ENCODE peak calls at places on chromosomes 16 and 17, in four cellular contexts. L is small intestine, V is GM23338, K is IMR-90. U is an unnamed sample.
A peak's percentile ranks its signal among the peaks of the same experiment; 100 is the strongest.

GRCh38 chr16:2470603-2471015 is 488 bp upstream of the NTN3 start:
- DNase-seq in V (peak; percentile 42), K (no peak), L (no peak), U (no peak)

GRCh38 chr17:17042851-17043667 is 802 bp downstream of the MPRIP start:
- DNase-seq in K (peak; percentile 66), V (peak; percentile 54), L (peak; percentile 30), U (peak; percentile 27)

GRCh38 chr17:72121164-72122001 is 563 bp downstream of the SOX9 start:
- DNase-seq in V (peak; percentile 66), K (peak; percentile 69), L (peak; percentile 38), U (no peak)

GRCh38 chr16:59543641-59544040 is 809.5 kb upstream of the GOT2 start:
- DNase-seq in V (no peak), L (no peak), K (peak; percentile 78), U (no peak)

GRCh38 chr17:35002876-35003551 is 22.7 kb downstream of the LIG3 start:
- DNase-seq in V (no peak), K (peak; percentile 76), L (no peak), U (no peak)

GRCh38 chr17:55845385-55845784 is 94.5 kb downstream of the PCTP start:
- DNase-seq in L (peak; percentile 1), V (peak; percentile 87), K (peak; percentile 20), U (no peak)

GRCh38 chr17:40448639-40449261 is 5.5 kb downstream of the IGFBP4 start:
- DNase-seq in L (peak; percentile 94), V (no peak), K (peak; percentile 29), U (no peak)

GRCh38 chr16:67993207-67994036 is 5.9 kb downstream of the DPEP2 start:
- DNase-seq in L (peak; percentile 68), V (peak; percentile 88), K (peak; percentile 47), U (peak; percentile 82)

GRCh38 chr17:81902023-81902652 is at the start of gene NPB:
- DNase-seq in V (peak; percentile 73), L (peak; percentile 37), K (no peak), U (no peak)

GRCh38 chr17:27544350-27545131 is 86.4 kb upstream of the LGALS9 start:
- DNase-seq in V (no peak), L (no peak), K (peak; percentile 63), U (no peak)

GRCh38 chr17:40326014-40326831 is 17.2 kb downstream of the RARA start:
- DNase-seq in V (no peak), L (no peak), K (no peak), U (peak; percentile 88)

GRCh38 chr17:42363767-42364585 is 24.3 kb downstream of the STAT3 start:
- DNase-seq in K (peak; percentile 72), L (no peak), V (no peak), U (no peak)

GRCh38 chr16:89363621-89364393 is 126.6 kb downstream of the ANKRD11 start:
- DNase-seq in K (peak; percentile 86), L (peak; percentile 68), V (no peak), U (no peak)

GRCh38 chr16:56911771-56912541 is 20.0 kb upstream of the HERPUD1 start:
- DNase-seq in V (no peak), L (no peak), K (peak; percentile 65), U (no peak)

GRCh38 chr16:11495066-11495407 is 91.7 kb downstream of the LITAF start:
- DNase-seq in K (no peak), V (no peak), L (no peak), U (no peak)

GRCh38 chr16:11405331-11406176 is 60.3 kb downstream of the RMI2 start:
- DNase-seq in K (peak; percentile 8), L (peak; percentile 11), V (peak; percentile 87), U (peak; percentile 64)

GRCh38 chr17:58822148-58823050 is 66.7 kb downstream of the PPM1E start:
- DNase-seq in L (no peak), K (no peak), V (no peak), U (no peak)

GRCh38 chr16:49440156-49441065 is 66.8 kb downstream of the C16orf78 start:
- DNase-seq in L (no peak), V (no peak), K (no peak), U (no peak)

GRCh38 chr17:40958086-40958953 is 8.4 kb downstream of the KRT39 start:
- DNase-seq in L (no peak), V (peak; percentile 65), K (no peak), U (no peak)

GRCh38 chr16:67311607-67312449 is 14.7 kb downstream of the KCTD19 start:
- DNase-seq in K (peak; percentile 100), V (no peak), L (no peak), U (no peak)

DNA sequence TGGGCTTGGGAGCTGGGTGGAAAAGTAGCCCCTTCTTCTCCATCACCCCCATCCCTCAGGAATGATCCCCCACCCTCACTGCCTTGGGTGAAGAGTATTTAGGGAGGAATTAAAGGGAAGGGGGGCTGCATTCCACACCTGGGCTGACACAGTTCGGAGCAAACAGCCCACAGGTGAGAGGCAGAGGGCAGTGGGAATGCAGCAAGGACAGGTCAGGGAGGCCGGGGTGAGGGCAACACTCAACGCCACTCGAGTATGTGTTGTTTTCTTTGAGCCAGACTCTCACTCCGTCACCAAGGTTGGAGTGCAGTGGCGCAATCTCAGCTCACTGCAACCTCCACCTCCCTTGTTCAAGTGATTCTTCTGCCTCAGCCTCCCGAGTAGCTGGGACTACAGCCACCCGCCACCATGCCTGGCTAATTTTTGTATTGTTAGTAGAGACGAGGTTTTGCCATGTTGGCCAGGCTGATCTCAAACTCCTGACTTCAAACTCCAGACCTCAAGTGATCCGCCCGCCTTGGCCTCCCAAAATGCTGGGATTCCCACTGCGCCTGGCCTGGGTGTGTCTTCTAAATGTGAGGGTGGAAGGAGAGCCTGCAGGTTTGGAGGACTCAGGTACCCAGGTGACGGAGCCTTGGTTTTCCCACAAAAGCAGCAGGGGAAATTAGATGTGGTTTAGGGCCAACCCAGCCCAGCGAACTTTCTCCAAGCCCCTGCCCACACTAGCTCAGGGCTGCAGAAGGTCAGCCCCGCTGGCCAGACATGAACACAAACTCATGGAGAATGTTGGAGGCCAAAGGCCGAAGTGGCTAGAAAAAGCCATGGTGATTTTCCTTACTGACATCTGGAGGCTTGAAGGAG is 21.2 kb upstream of the ITGA3 start:
- DNase-seq in K (no peak), V (no peak), L (no peak), U (no peak)
- H3K27ac ChIP-seq in K (no peak overlapping the region), V (no peak overlapping the region), L (no peak overlapping the region), U (no peak overlapping the region)

DNA sequence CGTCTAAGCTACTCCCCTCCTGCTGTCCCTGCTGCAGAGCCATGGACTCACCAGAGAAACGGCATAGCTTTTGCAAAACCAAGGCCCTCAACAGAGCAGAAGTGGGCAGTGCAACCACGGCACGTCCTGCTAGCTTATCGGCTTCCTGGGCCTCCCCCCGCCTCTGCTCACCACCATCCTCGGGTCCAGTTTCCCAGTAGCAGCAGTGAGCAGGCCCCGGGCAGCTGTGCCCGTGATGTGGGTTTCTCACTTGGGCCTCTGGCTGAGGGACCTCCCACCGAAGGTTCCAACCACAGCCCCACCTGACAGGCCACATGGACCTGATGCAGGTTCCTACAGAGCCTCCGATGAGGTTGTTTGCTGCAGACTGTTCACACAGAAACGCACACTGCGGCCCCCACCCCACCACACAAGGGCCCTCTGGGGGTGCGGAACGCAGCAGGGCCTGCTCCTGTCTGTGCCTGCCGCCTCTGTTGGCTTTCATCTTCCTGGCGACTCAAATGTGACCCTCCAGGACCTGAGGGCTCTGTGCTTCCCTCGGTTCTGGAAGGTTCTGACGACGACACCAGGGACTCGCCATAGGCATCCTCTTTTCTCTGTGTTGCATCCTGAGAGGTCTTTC is 24.8 kb downstream of the PDIA2 start:
- DNase-seq in V (no peak), L (no peak), K (no peak), U (no peak)
- H3K4me3 ChIP-seq in V (no peak overlapping the region), L (no peak overlapping the region), K (no peak overlapping the region), U (no peak overlapping the region)

GRCh38 chr16:26648851-26649250 is 417.9 kb upstream of the C16orf82 start:
- DNase-seq in K (no peak), L (no peak), V (no peak), U (no peak)
- H3K4me1 ChIP-seq in K (no peaks in the 10 kb centered on the region), L (no peaks in the 10 kb centered on the region), V (no peaks in the 10 kb centered on the region), U (peaks cover 5% of the 10 kb centered on the region)

GRCh38 chr17:65058615-65059014 is 2.1 kb upstream of the GNA13 start:
- DNase-seq in K (no peak), L (no peak), V (no peak), U (no peak)
- H3K27ac ChIP-seq in K (no peak overlapping the region), L (no peak overlapping the region), V (no peak overlapping the region), U (no peak overlapping the region)

GRCh38 chr16:9094008-9094846 is 2.8 kb downstream of the HAPSTR1 start:
- DNase-seq in L (peak; percentile 65), K (no peak), V (no peak), U (no peak)
- H3K4me3 ChIP-seq in L (no peak overlapping the region), K (peak overlapping the region; percentile 93), V (peak overlapping the region; percentile 95), U (peak overlapping the region; percentile 94)

GRCh38 chr17:79566251-79566955 is 44.4 kb downstream of the RBFOX3 start:
- DNase-seq in V (no peak), K (no peak), L (no peak), U (no peak)
- H3K4me1 ChIP-seq in V (no peaks in the 10 kb centered on the region), K (no peaks in the 10 kb centered on the region), L (no peaks in the 10 kb centered on the region), U (no peaks in the 10 kb centered on the region)

DNA sequence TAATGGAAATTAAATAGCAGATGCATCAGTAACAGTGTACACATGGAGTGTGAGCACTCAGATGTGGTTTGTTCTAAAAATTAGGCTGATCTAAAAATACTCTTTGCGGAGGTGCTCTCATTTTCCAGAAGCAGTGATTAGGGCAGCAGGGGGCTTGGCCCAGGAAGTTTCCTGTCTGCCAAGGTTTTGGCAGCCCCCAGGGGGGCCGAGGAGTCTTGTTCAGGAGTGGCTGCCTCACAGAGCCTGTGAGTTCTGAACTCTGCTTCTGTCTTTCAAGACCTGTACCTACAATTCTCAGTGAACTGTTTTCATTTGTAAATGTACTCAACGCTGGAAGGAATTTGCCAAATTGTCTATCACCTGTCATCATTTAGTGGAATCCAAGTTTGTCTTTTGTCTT is 388.4 kb upstream of the CDH11 start:
- DNase-seq in K (no peak), V (no peak), L (no peak), U (no peak)
- H3K27ac ChIP-seq in K (no peak overlapping the region), V (no peak overlapping the region), L (no peak overlapping the region), U (no peak overlapping the region)

DNA sequence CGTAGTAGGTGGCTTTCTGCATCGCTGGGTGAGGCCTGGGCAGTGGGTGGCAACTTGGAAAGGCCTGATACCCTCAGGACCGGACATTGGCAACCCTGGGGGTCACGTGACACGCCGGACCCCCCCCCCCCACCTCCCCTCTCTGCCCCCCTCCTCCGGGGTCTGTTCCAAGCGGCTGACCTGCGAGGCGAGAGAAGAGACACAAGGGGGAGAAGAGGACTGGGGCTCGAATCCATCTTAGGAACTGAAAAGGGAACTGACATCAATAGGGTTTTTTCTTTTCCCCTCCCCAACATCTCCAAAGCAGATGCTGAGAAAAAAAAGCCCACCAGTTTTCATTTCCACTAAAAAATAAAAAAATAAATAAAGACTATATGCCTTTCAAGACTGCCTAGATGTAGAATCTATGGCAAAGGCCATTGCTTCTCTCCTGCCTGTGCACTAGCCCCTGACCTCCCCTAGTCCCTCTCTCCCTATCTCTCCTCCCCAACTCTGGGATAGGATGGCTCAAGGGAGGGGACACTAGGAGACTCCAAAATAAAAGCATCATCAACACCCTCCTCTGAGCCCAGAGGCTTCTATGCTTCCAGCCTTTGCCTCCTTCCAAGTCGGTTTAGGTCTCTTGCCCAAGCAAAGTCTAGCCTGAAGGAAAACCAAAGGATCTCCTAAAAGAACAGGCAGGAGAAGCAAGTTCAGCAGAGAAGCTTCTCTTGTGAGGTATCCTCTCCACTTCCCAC is 7.7 kb upstream of the HOXB2 start:
- DNase-seq in V (peak; percentile 48), K (peak; percentile 74), L (no peak), U (no peak)
- H3K4me3 ChIP-seq in V (peak overlapping the region; percentile 27), K (peak overlapping the region; percentile 14), L (no peak overlapping the region), U (no peak overlapping the region)